ENCODE peak calls at places on chromosomes 16 and 17, in five cellular contexts. W is H1, Z is neuronal stem cell, T is IMR-90, A is trophoblast cell. K is an unnamed sample.

GRCh38 chr16:7332611-7333010 is at the start of gene RBFOX1:
- DNase-seq in W (no peak), Z (no peak), T (no peak), A (no peak), K (no peak)

GRCh38 chr17:36722121-36722902 is 120.9 kb downstream of the MRM1 start:
- DNase-seq in W (no peak), Z (peak; percentile 71), T (peak; percentile 5), A (no peak), K (peak; percentile 44)

GRCh38 chr17:67129283-67129682 is 84.9 kb downstream of the CACNG1 start:
- DNase-seq in W (no peak), Z (no peak), T (peak; percentile 58), A (no peak), K (no peak)

GRCh38 chr17:34235389-34236028 is 19.6 kb upstream of the CCL2 start:
- DNase-seq in W (no peak), Z (no peak), T (peak; percentile 65), A (peak; percentile 11), K (no peak)

GRCh38 chr16:84583995-84584394 is 33.9 kb downstream of the COTL1 start:
- DNase-seq in W (no peak), Z (no peak), T (no peak), A (no peak), K (no peak)

GRCh38 chr17:36731806-36732205 is 130.4 kb downstream of the MRM1 start:
- DNase-seq in W (peak; percentile 34), Z (peak; percentile 57), T (no peak), A (no peak), K (no peak)

GRCh38 chr17:29141484-29141835 is 38.7 kb downstream of the MYO18A start:
- DNase-seq in W (no peak), Z (no peak), T (no peak), A (no peak), K (no peak)

GRCh38 chr17:27495460-27495859 is 39.2 kb downstream of the KSR1 start:
- DNase-seq in W (no peak), Z (no peak), T (no peak), A (no peak), K (no peak)

GRCh38 chr17:12133183-12133582 is 112.5 kb downstream of the MAP2K4 start:
- DNase-seq in W (no peak), Z (no peak), T (peak; percentile 16), A (peak; percentile 97), K (peak; percentile 27)

GRCh38 chr17:8563024-8563776 is 67.3 kb downstream of the MYH10 start:
- DNase-seq in W (no peak), Z (no peak), T (no peak), A (no peak), K (no peak)

GRCh38 chr16:57422026-57422944 is 17.7 kb downstream of the CCL17 start:
- DNase-seq in W (no peak), Z (no peak), T (peak; percentile 72), A (peak; percentile 72), K (peak; percentile 67)

GRCh38 chr16:53768593-53768992 is 64.6 kb downstream of the FTO start:
- DNase-seq in W (no peak), Z (no peak), T (peak; percentile 87), A (no peak), K (peak; percentile 94)

GRCh38 chr17:53919356-53919755 is 96.6 kb downstream of the KIF2B start:
- DNase-seq in W (no peak), Z (no peak), T (no peak), A (peak; percentile 35), K (no peak)

GRCh38 chr17:68048996-68049395 is 13.5 kb downstream of the KPNA2 start:
- DNase-seq in W (no peak), Z (no peak), T (no peak), A (no peak), K (no peak)

GRCh38 chr16:15041260-15042011 is 14.4 kb downstream of the NTAN1 start:
- DNase-seq in W (no peak), Z (no peak), T (peak; percentile 48), A (peak; percentile 53), K (no peak)

GRCh38 chr16:55471448-55472097 is 7.4 kb upstream of the MMP2 start:
- DNase-seq in W (no peak), Z (no peak), T (peak; percentile 92), A (peak; percentile 87), K (peak; percentile 86)

GRCh38 chr17:14305785-14306496 is 5.1 kb downstream of the HS3ST3B1 start:
- DNase-seq in W (no peak), Z (no peak), T (no peak), A (no peak), K (peak; percentile 40)
- H2BK120ac ChIP-seq in W (no peak overlapping the region), Z (no peak overlapping the region), T (peak overlapping the region; percentile 34), A (no peak overlapping the region), K (no peak overlapping the region)

GRCh38 chr16:86762035-86762550 is 183.7 kb downstream of the FOXL1 start:
- DNase-seq in W (no peak), Z (no peak), T (no peak), A (no peak), K (no peak)

GRCh38 chr16:86764551-86764950 is 186.2 kb downstream of the FOXL1 start:
- DNase-seq in W (no peak), Z (no peak), T (no peak), A (no peak), K (no peak)

GRCh38 chr16:86758932-86759331 is 180.6 kb downstream of the FOXL1 start:
- DNase-seq in W (no peak), Z (no peak), T (no peak), A (no peak), K (no peak)

GRCh38 chr16:86763819-86764218 is 185.5 kb downstream of the FOXL1 start:
- DNase-seq in W (no peak), Z (no peak), T (no peak), A (no peak), K (no peak)

GRCh38 chr16:86761117-86761971 is 183.0 kb downstream of the FOXL1 start:
- DNase-seq in W (no peak), Z (peak; percentile 48), T (peak; percentile 68), A (peak; percentile 34), K (peak; percentile 66)
- H3K4me3 ChIP-seq in W (no peak overlapping the region), Z (no peak overlapping the region), T (peak overlapping the region; percentile 13), A (no peak overlapping the region), K (peak overlapping the region; percentile 75)

DNA sequence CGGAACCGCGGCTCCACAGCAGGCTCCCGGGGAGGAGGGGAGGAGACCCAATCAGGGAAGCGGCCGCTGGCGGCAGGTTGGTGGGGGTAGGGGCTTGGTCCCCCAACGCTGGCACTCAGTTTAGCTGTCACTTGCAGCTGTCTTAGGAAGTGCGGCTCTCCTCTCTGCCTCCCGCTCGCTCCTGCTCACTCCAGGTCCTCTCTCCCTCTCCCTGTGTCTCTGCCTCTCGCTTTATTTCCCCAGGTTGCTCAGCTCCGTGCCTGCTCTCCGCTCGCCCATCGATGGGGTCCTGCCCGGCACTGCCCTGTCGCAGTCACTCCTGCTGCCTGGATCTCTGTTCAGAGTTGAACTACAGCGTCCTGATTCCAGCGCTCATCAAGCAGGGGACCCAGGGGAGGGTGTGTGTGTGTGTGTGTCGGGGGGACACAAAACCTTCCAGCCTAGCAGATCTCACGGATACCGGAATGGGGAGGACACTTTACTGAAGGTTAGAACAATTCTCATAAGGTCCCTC is 145.6 kb downstream of the ENGASE start:
- DNase-seq in W (no peak), Z (peak; percentile 12), T (no peak), A (no peak), K (no peak)
- H4K91ac ChIP-seq in W (peak overlapping the region; percentile 92), Z (no peak overlapping the region), T (no peak overlapping the region), A (no peak overlapping the region), K (no peak overlapping the region)

DNA sequence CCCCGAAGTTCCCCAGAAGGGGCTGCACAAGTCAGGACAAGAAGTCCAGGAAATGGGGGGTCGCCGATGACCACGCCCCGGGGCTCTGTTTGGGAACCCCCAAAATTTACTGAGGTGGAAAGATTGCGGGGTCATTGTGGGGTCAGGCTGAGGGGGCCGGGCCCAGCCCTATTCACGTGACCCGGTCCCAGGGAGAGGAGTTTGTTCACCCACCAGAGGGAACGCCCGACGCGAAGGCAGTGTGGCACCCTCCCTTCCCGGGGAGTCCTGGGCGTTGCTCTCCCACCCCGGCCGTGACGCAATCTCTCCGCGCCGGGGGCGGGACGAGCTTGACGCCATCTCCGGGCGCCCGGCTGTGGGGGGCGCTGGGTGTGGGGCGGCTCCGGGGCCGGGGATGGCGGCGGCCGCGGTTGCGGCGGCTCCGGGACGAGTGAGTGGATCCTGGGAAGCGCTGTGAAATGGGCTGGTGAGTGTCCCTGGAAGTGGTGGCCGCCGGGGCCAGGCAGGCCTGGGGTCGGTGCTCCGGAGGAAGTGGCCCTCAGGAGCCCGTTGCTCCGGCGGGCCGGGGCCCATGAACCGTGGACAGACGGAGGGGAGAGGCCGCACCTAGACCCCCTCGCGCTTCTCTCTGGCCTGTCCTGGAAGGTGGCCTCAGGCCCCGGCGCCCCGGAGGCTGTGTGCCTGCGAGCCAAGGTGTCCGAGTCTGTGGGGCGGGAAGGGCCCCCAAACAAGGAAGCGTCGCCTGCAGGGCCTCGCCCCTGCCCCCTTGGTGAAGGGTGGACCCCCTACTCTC is at the start of gene ATXN1L:
- DNase-seq in W (peak; percentile 50), Z (peak; percentile 88), T (peak; percentile 88), A (peak; percentile 97), K (peak; percentile 93)
- H2BK120ac ChIP-seq in W (no peak within 1 kb of the TSS), Z (peak within 1 kb of the TSS; percentile 72), T (peak within 1 kb of the TSS; percentile 44), A (peak within 1 kb of the TSS; percentile 85), K (peak within 1 kb of the TSS; percentile 42)

K was measured in mesenchymal stem cell.